ENCODE peak calls at places on chromosomes 1 and 21, in eight cellular contexts. H, O, U, M, N, K, Q and L are unnamed samples.

GRCh38 chr1:115136106-115136505 is 46.8 kb upstream of the TSPAN2 start:
- DNase-seq in H (no peak), O (no peak), U (no peak), M (no peak), N (no peak), K (no peak), Q (peak), L (no peak)

GRCh38 chr1:34002810-34003209 is 138.9 kb downstream of the HMGB4 start:
- DNase-seq in H (no peak), O (no peak), U (no peak), M (no peak), N (no peak), K (no peak), Q (no peak), L (no peak)

GRCh38 chr1:189205863-189206262 is 1271.8 kb downstream of the BRINP3 start:
- DNase-seq in H (no peak), O (no peak), U (no peak), M (no peak), N (peak), K (no peak), Q (no peak), L (no peak)

GRCh38 chr1:225896937-225897549 is 8.1 kb upstream of the LEFTY1 start:
- DNase-seq in H (peak), O (no peak), U (no peak), M (no peak), N (no peak), K (no peak), Q (peak), L (peak)

GRCh38 chr1:59570524-59570923 is 244.2 kb upstream of the HOOK1 start:
- DNase-seq in H (no peak), O (no peak), U (no peak), M (no peak), N (peak), K (no peak), Q (no peak), L (no peak)

GRCh38 chr1:84774674-84775548 is 84.7 kb upstream of the SSX2IP start:
- DNase-seq in H (no peak), O (no peak), U (no peak), M (no peak), N (no peak), K (no peak), Q (no peak), L (no peak)

GRCh38 chr1:61851849-61852692 is 109.8 kb downstream of the PATJ start:
- DNase-seq in H (no peak), O (peak), U (peak), M (no peak), N (peak), K (peak), Q (peak), L (peak)

GRCh38 chr1:7578206-7578605 is 192.9 kb upstream of the VAMP3 start:
- DNase-seq in H (no peak), O (no peak), U (no peak), M (no peak), N (no peak), K (no peak), Q (no peak), L (no peak)

GRCh38 chr1:151327903-151328674 is 873 bp upstream of the PI4KB start:
- DNase-seq in H (peak), O (no peak), U (no peak), M (no peak), N (no peak), K (no peak), Q (no peak), L (no peak)

GRCh38 chr1:34378968-34379729 is 202.4 kb downstream of the C1orf94 start:
- DNase-seq in H (no peak), O (no peak), U (no peak), M (no peak), N (no peak), K (no peak), Q (no peak), L (no peak)

GRCh38 chr1:222416001-222416791 is 131.7 kb downstream of the HHIPL2 start:
- DNase-seq in H (no peak), O (no peak), U (no peak), M (no peak), N (no peak), K (no peak), Q (peak), L (no peak)

GRCh38 chr21:16454371-16454770 is 724.6 kb downstream of the USP25 start:
- DNase-seq in H (no peak), O (no peak), U (no peak), M (no peak), N (peak), K (peak), Q (no peak), L (no peak)
- TF ChIP-seq CTCF in H (peak), O (peak), U (peak), M (no peak), N (peak), K (peak), Q (peak), L (no peak)

GRCh38 chr1:55378582-55378981 is 163.4 kb upstream of the USP24 start:
- DNase-seq in H (peak), O (no peak), U (no peak), M (no peak), N (peak), K (no peak), Q (no peak), L (peak)
- TF ChIP-seq CTCF in H (peak), O (peak), U (peak), M (peak), N (peak), K (peak), Q (peak), L (peak)

GRCh38 chr1:212595787-212596714 is 12.5 kb upstream of the ATF3 start:
- DNase-seq in H (no peak), O (peak), U (peak), M (no peak), N (peak), K (peak), Q (peak), L (peak)
- TF ChIP-seq CTCF in H (peak), O (peak), U (peak), M (peak), N (peak), K (peak), Q (peak), L (no peak)

GRCh38 chr1:205421728-205422127 is at the start of gene LEMD1:
- DNase-seq in H (no peak), O (no peak), U (no peak), M (no peak), N (no peak), K (peak), Q (no peak), L (no peak)

GRCh38 chr1:205420938-205421337 is 918 bp downstream of the LEMD1 start:
- DNase-seq in H (no peak), O (no peak), U (no peak), M (no peak), N (no peak), K (no peak), Q (no peak), L (no peak)

GRCh38 chr1:205423814-205424399 is 2.1 kb upstream of the LEMD1 start:
- DNase-seq in H (no peak), O (no peak), U (no peak), M (no peak), N (no peak), K (no peak), Q (no peak), L (no peak)

GRCh38 chr1:205424881-205425635 is 3.2 kb upstream of the LEMD1 start:
- DNase-seq in H (no peak), O (no peak), U (no peak), M (no peak), N (no peak), K (no peak), Q (no peak), L (no peak)

GRCh38 chr1:205423248-205423647 is 1.4 kb upstream of the LEMD1 start:
- DNase-seq in H (no peak), O (no peak), U (no peak), M (no peak), N (no peak), K (no peak), Q (no peak), L (no peak)
- TF ChIP-seq CTCF in H (peak), O (no peak), U (no peak), M (no peak), N (peak), K (no peak), Q (no peak), L (no peak)